ENCODE peak calls at places on chromosomes 5 and 9, in four cellular contexts. One of them, this sample, is unnamed. For H3K9me3, the result is how much of the 10 kb centered on the place peaks cover.

GRCh38 chr9:17783227-17783626 is 204.4 kb downstream of the SH3GL2 start:
- DNase-seq in naive thymus-derived CD4-positive, alpha-beta T cell: no peak
- DNase-seq in body of pancreas: no peak
- DNase-seq in right lobe of liver: no peak
- DNase-seq in this sample: no peak

GRCh38 chr9:106859957-106860715 is 2.8 kb upstream of the ZNF462 start:
- DNase-seq in right lobe of liver: peak
- DNase-seq in naive thymus-derived CD4-positive, alpha-beta T cell: no peak
- DNase-seq in body of pancreas: no peak
- DNase-seq in this sample: no peak

GRCh38 chr9:93902780-93903655 is 52.1 kb downstream of the BARX1 start:
- DNase-seq in body of pancreas: no peak
- DNase-seq in right lobe of liver: peak
- DNase-seq in naive thymus-derived CD4-positive, alpha-beta T cell: no peak
- DNase-seq in this sample: no peak

GRCh38 chr5:527646-528591 is 3.7 kb upstream of the SLC9A3 start:
- DNase-seq in right lobe of liver: peak
- DNase-seq in body of pancreas: no peak
- DNase-seq in naive thymus-derived CD4-positive, alpha-beta T cell: no peak
- DNase-seq in this sample: no peak

GRCh38 chr9:105656131-105656921 is 5.9 kb upstream of the TAL2 start:
- DNase-seq in body of pancreas: peak
- DNase-seq in naive thymus-derived CD4-positive, alpha-beta T cell: no peak
- DNase-seq in right lobe of liver: peak
- DNase-seq in this sample: no peak

GRCh38 chr5:3194141-3194540 is 401.5 kb upstream of the IRX1 start:
- DNase-seq in right lobe of liver: no peak
- DNase-seq in naive thymus-derived CD4-positive, alpha-beta T cell: no peak
- DNase-seq in body of pancreas: no peak
- DNase-seq in this sample: no peak

GRCh38 chr9:127232833-127233549 is 31.6 kb upstream of the GARNL3 start:
- DNase-seq in right lobe of liver: no peak
- DNase-seq in naive thymus-derived CD4-positive, alpha-beta T cell: no peak
- DNase-seq in body of pancreas: no peak
- DNase-seq in this sample: no peak

GRCh38 chr5:152072076-152072475 is 147.4 kb upstream of the GLRA1 start:
- DNase-seq in right lobe of liver: no peak
- DNase-seq in body of pancreas: no peak
- DNase-seq in naive thymus-derived CD4-positive, alpha-beta T cell: no peak
- DNase-seq in this sample: no peak

GRCh38 chr9:86202338-86202882 is 57.0 kb downstream of the C9orf153 start:
- DNase-seq in naive thymus-derived CD4-positive, alpha-beta T cell: peak
- DNase-seq in body of pancreas: peak
- DNase-seq in right lobe of liver: no peak
- DNase-seq in this sample: peak

GRCh38 chr5:14491505-14491904 is 90.1 kb upstream of the OTULINL start:
- DNase-seq in body of pancreas: no peak
- DNase-seq in naive thymus-derived CD4-positive, alpha-beta T cell: no peak
- DNase-seq in right lobe of liver: no peak
- DNase-seq in this sample: no peak

GRCh38 chr9:96449844-96450612 is at the start of gene HABP4:
- DNase-seq in right lobe of liver: peak
- DNase-seq in naive thymus-derived CD4-positive, alpha-beta T cell: peak
- DNase-seq in body of pancreas: peak
- DNase-seq in this sample: peak
- H3K27ac ChIP-seq in right lobe of liver: no peak
- H3K27ac ChIP-seq in naive thymus-derived CD4-positive, alpha-beta T cell: peak
- H3K27ac ChIP-seq in body of pancreas: peak
- H3K27ac ChIP-seq in this sample: peak

DNA sequence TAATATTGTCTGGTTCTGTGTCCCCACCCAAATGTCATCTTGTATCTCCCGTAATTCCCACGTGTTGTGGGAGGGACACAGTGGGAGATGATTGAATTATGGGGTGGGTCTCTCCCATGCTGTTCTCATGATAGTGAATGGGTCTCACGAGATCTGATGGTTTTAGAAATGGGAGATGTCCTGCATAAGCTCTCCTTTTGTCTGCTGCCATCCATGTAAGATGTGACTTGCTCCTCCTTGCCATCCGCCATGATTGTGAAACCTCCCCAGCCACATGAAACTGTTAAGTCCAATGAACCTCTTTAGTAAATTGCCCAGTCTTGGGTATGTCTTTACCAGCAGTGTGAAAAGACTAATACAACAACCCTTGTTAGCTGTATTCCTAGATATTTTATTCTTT is 44.5 kb downstream of the GIN1 start:
- DNase-seq in body of pancreas: no peak
- DNase-seq in naive thymus-derived CD4-positive, alpha-beta T cell: no peak
- DNase-seq in right lobe of liver: no peak
- DNase-seq in this sample: no peak
- H3K9me3 ChIP-seq in body of pancreas: under half
- H3K9me3 ChIP-seq in naive thymus-derived CD4-positive, alpha-beta T cell: under half
- H3K9me3 ChIP-seq in right lobe of liver: under half
- H3K9me3 ChIP-seq in this sample: under half

GRCh38 chr5:112707187-112708179 is 30.2 kb upstream of the APC start:
- DNase-seq in naive thymus-derived CD4-positive, alpha-beta T cell: peak
- DNase-seq in body of pancreas: peak
- DNase-seq in right lobe of liver: peak
- DNase-seq in this sample: peak
- H3K27ac ChIP-seq in naive thymus-derived CD4-positive, alpha-beta T cell: peak
- H3K27ac ChIP-seq in body of pancreas: peak
- H3K27ac ChIP-seq in right lobe of liver: peak
- H3K27ac ChIP-seq in this sample: peak

DNA sequence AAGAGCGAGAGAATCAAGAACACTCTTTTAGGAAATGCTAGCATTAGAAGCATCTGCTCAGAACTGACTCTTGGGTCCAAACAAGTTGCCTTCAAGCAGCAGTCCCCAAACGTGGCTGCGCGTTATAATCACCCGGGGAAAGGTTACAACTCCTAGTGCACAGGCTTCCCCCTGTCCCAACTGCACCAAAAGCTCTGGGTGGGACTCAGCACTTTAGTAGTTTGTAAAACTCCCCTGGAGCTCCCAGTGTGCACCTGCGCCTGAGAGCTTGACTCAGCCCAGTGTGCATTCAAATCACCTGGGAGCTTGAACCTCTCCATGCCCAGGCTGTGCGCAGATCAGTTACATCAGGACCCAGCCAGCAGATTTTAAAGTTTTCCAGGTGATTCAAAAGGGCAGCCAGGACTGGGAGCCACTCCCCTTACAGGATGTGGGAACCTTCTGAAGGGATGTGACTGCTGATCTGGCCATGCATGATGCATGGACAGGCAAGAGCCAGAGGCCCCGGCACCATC is 151.4 kb downstream of the COL23A1 start:
- DNase-seq in right lobe of liver: no peak
- DNase-seq in body of pancreas: no peak
- DNase-seq in naive thymus-derived CD4-positive, alpha-beta T cell: no peak
- DNase-seq in this sample: no peak
- H3K9me3 ChIP-seq in right lobe of liver: under half
- H3K9me3 ChIP-seq in body of pancreas: under half
- H3K9me3 ChIP-seq in naive thymus-derived CD4-positive, alpha-beta T cell: under half
- H3K9me3 ChIP-seq in this sample: under half

GRCh38 chr5:139708877-139709586 is 60.9 kb downstream of the CXXC5 start:
- DNase-seq in right lobe of liver: peak
- DNase-seq in naive thymus-derived CD4-positive, alpha-beta T cell: no peak
- DNase-seq in body of pancreas: peak
- DNase-seq in this sample: no peak

GRCh38 chr5:139709587-139710369 is 61.6 kb downstream of the CXXC5 start:
- DNase-seq in right lobe of liver: peak
- DNase-seq in naive thymus-derived CD4-positive, alpha-beta T cell: peak
- DNase-seq in body of pancreas: no peak
- DNase-seq in this sample: peak

GRCh38 chr5:139711852-139712171 is 63.7 kb downstream of the CXXC5 start:
- DNase-seq in body of pancreas: no peak
- DNase-seq in right lobe of liver: no peak
- DNase-seq in naive thymus-derived CD4-positive, alpha-beta T cell: no peak
- DNase-seq in this sample: no peak

GRCh38 chr5:139711067-139711851 is 63.1 kb downstream of the CXXC5 start:
- DNase-seq in right lobe of liver: peak
- DNase-seq in body of pancreas: peak
- DNase-seq in naive thymus-derived CD4-positive, alpha-beta T cell: peak
- DNase-seq in this sample: peak

DNA sequence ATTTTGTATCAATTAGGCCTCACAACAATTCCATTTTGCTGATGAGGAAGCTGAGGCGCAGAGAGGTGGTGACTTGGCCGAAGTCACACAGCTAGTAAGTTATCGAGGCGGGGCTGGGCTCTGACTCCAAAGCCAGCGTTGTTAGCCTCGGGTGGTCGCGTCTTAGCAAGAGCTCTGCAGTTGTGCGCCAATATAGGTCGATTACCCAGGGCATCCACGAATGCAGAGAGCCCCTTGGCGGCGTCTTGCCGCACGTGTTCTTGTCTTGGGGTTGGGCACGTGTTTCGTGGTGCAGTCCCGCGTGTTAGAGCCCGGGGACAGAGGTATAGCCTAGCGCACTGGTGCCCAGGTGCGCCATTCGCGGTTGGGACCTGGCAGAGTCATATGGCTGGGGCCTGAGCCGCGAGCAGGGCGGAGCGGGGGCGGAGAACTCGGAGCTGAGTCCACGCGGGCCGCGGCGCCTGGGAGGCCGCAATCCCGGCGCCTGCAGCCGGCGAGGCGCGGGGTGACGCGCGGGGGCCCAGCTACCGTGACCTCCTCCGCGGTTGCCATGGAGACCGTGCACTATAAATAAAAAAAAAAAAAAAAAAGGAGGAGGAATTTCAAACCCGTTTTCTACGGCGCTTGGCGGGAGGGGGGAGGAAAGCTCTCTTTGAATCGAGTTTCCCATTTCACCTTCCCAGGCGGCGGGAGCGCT is 62.4 kb downstream of the CXXC5 start:
- DNase-seq in body of pancreas: peak
- DNase-seq in naive thymus-derived CD4-positive, alpha-beta T cell: peak
- DNase-seq in right lobe of liver: peak
- DNase-seq in this sample: peak
- H3K27ac ChIP-seq in body of pancreas: peak
- H3K27ac ChIP-seq in naive thymus-derived CD4-positive, alpha-beta T cell: peak
- H3K27ac ChIP-seq in right lobe of liver: no peak
- H3K27ac ChIP-seq in this sample: peak

This sample was measured in CD4-positive, alpha-beta memory T cell.